ENCODE peak calls at places on chromosomes 3 and 15, in nine cellular contexts. H is cardiac fibroblast; R is fibroblast of lung; I is CD8-positive, alpha-beta T cell; Y is mammary epithelial cell; U is psoas muscle; Q is neural crest cell; K is choroid plexus epithelial cell; V is NB4. X is an unnamed sample.

GRCh38 chr15:35671197-35671596 is 125.2 kb upstream of the DPH6 start:
- DNase-seq in Y (peak), R (peak), H (no peak), I (no peak), U (no peak), K (peak), Q (no peak), V (no peak), X (peak)

GRCh38 chr3:128545120-128545752 is 52.2 kb upstream of the GATA2 start:
- DNase-seq in I (no peak), U (no peak), Q (no peak), K (no peak), R (no peak), H (no peak), V (no peak), Y (no peak), X (no peak)

GRCh38 chr3:172343117-172343516 is 105.1 kb downstream of the GHSR start:
- DNase-seq in R (no peak), K (no peak), Y (no peak), I (no peak), U (no peak), H (no peak), V (no peak), Q (no peak), X (no peak)

GRCh38 chr15:52351206-52351907 is 55.8 kb upstream of the MYO5C start:
- DNase-seq in U (no peak), K (no peak), Y (no peak), I (no peak), V (peak), Q (no peak), H (peak), R (no peak), X (no peak)

GRCh38 chr3:150609988-150610387 is 6.9 kb downstream of the SELENOT start:
- DNase-seq in Q (no peak), K (no peak), V (no peak), U (no peak), R (no peak), I (no peak), Y (no peak), H (no peak), X (no peak)

GRCh38 chr3:179460260-179460659 is 9.0 kb upstream of the GNB4 start:
- DNase-seq in Q (no peak), R (no peak), Y (no peak), K (no peak), U (no peak), V (no peak), H (no peak), I (no peak), X (no peak)

GRCh38 chr3:11195721-11196332 is 41.5 kb downstream of the HRH1 start:
- DNase-seq in Q (no peak), H (peak), K (peak), U (no peak), I (no peak), V (peak), Y (peak), R (peak), X (peak)

GRCh38 chr3:142680710-142681109 is 43.1 kb upstream of the TRPC1 start:
- DNase-seq in V (no peak), Y (peak), H (no peak), U (no peak), K (peak), R (no peak), I (no peak), Q (no peak), X (peak)

GRCh38 chr3:49668861-49669260 is 5.3 kb upstream of the APEH start:
- DNase-seq in H (no peak), K (peak), U (no peak), Y (peak), Q (no peak), R (peak), I (no peak), V (no peak), X (peak)

GRCh38 chr15:52695146-52695545 is 16.0 kb upstream of the ATOSA start:
- DNase-seq in V (no peak), R (no peak), U (no peak), Y (no peak), Q (no peak), I (no peak), H (no peak), K (no peak), X (peak)

GRCh38 chr15:37098468-37099320 is 1.7 kb downstream of the MEIS2 start:
- DNase-seq in K (peak), Q (no peak), R (no peak), H (no peak), U (peak), V (peak), I (no peak), Y (peak), X (no peak)

GRCh38 chr3:105752791-105753415 is 115.9 kb downstream of the CBLB start:
- DNase-seq in Y (peak), V (no peak), U (no peak), I (peak), R (peak), K (peak), Q (no peak), H (peak), X (peak)

GRCh38 chr3:114584734-114585371 is 291.0 kb downstream of the TIGIT start:
- DNase-seq in V (no peak), Q (no peak), I (no peak), Y (peak), U (no peak), R (no peak), K (no peak), H (peak), X (no peak)

GRCh38 chr3:159787191-159787590 is 201.4 kb upstream of the IL12A start:
- DNase-seq in K (peak), H (peak), V (no peak), Q (no peak), R (peak), Y (peak), U (no peak), I (no peak), X (peak)

GRCh38 chr15:78224024-78224413 is 10.3 kb downstream of the ACSBG1 start:
- DNase-seq in K (peak), R (no peak), I (no peak), U (no peak), Y (no peak), Q (no peak), H (peak), V (no peak), X (no peak)

GRCh38 chr3:188962253-188963247 is 209.2 kb upstream of the TPRG1 start:
- DNase-seq in V (no peak), I (no peak), U (no peak), H (no peak), K (no peak), Q (no peak), R (no peak), Y (peak), X (no peak)

GRCh38 chr3:115553796-115554495 is 69.4 kb upstream of the GAP43 start:
- DNase-seq in V (no peak), I (no peak), U (no peak), Q (no peak), K (no peak), H (no peak), R (no peak), Y (no peak), X (no peak)

GRCh38 chr15:25397110-25397509 is 41.7 kb downstream of the UBE3A start:
- DNase-seq in H (peak), Y (peak), K (peak), R (peak), V (no peak), Q (no peak), I (no peak), U (no peak), X (no peak)

GRCh38 chr15:32688151-32688639 is 29.6 kb upstream of the GREM1 start:
- DNase-seq in Y (peak), U (no peak), K (peak), I (no peak), R (peak), Q (no peak), V (no peak), H (peak), X (peak)

GRCh38 chr3:171108066-171108465 is 81.5 kb upstream of the SLC2A2 start:
- DNase-seq in H (no peak), Q (no peak), K (no peak), V (no peak), I (no peak), R (peak), Y (peak), U (no peak), X (peak)

GRCh38 chr15:90043611-90044010 is 42.5 kb downstream of the ZNF710 start:
- DNase-seq in R (no peak), U (no peak), Q (no peak), Y (no peak), K (no peak), I (no peak), V (no peak), H (no peak), X (no peak)

GRCh38 chr15:38454687-38455071 is 752 bp downstream of the FAM98B start:
- DNase-seq in V (peak), I (no peak), U (no peak), Y (no peak), R (peak), Q (no peak), K (peak), H (no peak), X (no peak)

GRCh38 chr3:62178739-62179600 is 194.4 kb downstream of the FEZF2 start:
- DNase-seq in Q (no peak), U (no peak), H (no peak), V (peak), K (no peak), Y (no peak), I (no peak), R (no peak), X (no peak)

GRCh38 chr3:46112296-46112695 is 85.0 kb upstream of the XCR1 start:
- DNase-seq in I (no peak), U (no peak), Q (no peak), K (no peak), V (no peak), H (no peak), Y (peak), R (peak), X (peak)

GRCh38 chr3:187274977-187275338 is 16.6 kb downstream of the MASP1 start:
- DNase-seq in V (no peak), K (no peak), Y (peak), Q (peak), I (no peak), U (no peak), R (no peak), H (no peak), X (peak)
- TF ChIP-seq CTCF in V (no peak), K (no peak), Y (no peak), Q (no peak), I (no peak), U (no peak), R (no peak), H (no peak), X (no peak)

GRCh38 chr3:9045399-9045798 is 82.1 kb upstream of the RAD18 start:
- DNase-seq in U (no peak), R (no peak), V (no peak), Y (no peak), K (no peak), H (no peak), Q (no peak), I (no peak), X (no peak)
- TF ChIP-seq CTCF in U (no peak), R (no peak), V (no peak), Y (no peak), K (no peak), H (no peak), Q (no peak), I (no peak), X (no peak)

GRCh38 chr3:100650651-100651611 is 41.5 kb downstream of the ADGRG7 start:
- DNase-seq in Y (peak), U (no peak), K (peak), H (peak), V (peak), R (peak), Q (no peak), I (no peak), X (peak)
- TF ChIP-seq CTCF in Y (peak), U (peak), K (peak), H (no peak), V (peak), R (no peak), Q (no peak), I (no peak), X (no peak)

DNA sequence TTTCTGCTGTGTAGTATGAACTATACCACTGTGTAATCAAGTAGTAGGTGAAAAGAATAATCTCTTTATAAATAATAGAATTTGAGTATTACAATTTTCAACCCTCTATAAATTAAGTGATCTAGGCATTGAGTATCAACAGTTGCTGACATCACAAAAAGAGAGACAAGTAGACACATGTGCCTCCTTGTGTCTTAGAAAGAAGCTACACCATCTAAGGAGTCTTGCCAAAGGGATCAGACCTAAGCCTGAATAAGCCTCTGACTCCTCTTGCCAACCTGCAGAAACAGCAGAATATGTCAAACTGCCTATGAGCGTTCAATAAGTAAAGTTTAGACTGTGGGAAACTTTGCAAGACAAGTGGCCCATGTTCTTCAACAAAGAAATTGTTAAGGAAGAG is 5.8 kb upstream of the MTMR10 start:
- DNase-seq in Q (no peak), V (no peak), R (no peak), U (no peak), Y (peak), H (no peak), I (no peak), K (no peak), X (peak)
- TF ChIP-seq CTCF in Q (no peak), V (no peak), R (no peak), U (no peak), Y (peak), H (no peak), I (no peak), K (no peak), X (peak)

GRCh38 chr3:38245930-38246329 is 19.7 kb upstream of the SLC22A13 start:
- DNase-seq in U (no peak), Y (no peak), R (no peak), K (peak), Q (no peak), V (no peak), H (no peak), I (no peak), X (no peak)

GRCh38 chr3:38250198-38250597 is 15.4 kb upstream of the SLC22A13 start:
- DNase-seq in Q (no peak), R (no peak), I (no peak), H (no peak), U (no peak), Y (peak), V (no peak), K (no peak), X (no peak)

GRCh38 chr3:38251197-38251596 is 14.4 kb upstream of the SLC22A13 start:
- DNase-seq in Q (no peak), R (no peak), Y (no peak), V (no peak), U (no peak), I (no peak), K (no peak), H (no peak), X (no peak)

DNA sequence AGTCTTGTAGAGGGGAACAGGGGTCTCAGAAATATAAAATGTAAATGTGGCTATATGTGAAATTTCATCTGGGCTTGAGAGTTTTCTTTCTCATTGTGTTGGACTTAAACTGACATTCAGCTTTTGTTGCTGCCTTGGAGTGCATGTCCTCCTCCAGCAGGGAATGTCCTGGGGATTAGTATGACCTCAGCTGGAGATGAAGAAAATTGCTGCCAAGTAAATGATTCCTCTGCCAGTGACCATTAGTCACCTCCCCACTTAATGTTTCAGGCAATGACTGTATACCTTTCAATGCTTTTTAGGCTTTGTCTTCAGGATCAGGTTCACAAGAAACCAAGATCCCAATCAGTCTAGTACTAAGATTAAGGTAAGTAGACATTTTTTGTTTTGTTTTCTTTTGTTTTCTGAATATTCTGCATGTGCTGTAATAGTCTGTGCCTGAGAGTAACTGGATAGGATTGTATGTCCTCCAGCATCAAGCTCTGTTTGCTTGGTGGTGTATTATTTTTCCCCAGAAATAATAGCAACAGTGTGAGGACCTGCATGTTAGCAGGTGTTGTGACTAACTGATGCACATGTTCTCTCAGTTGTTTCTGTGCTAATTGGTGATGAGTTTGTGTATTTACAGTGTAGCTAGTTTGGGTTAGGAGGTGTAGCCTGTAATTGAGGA is 18.1 kb upstream of the SLC22A13 start:
- DNase-seq in V (no peak), K (peak), R (peak), I (no peak), Q (no peak), Y (peak), U (no peak), H (peak), X (peak)
- TF ChIP-seq CTCF in V (no peak), K (peak), R (peak), I (no peak), Q (no peak), Y (peak), U (no peak), H (peak), X (peak)

DNA sequence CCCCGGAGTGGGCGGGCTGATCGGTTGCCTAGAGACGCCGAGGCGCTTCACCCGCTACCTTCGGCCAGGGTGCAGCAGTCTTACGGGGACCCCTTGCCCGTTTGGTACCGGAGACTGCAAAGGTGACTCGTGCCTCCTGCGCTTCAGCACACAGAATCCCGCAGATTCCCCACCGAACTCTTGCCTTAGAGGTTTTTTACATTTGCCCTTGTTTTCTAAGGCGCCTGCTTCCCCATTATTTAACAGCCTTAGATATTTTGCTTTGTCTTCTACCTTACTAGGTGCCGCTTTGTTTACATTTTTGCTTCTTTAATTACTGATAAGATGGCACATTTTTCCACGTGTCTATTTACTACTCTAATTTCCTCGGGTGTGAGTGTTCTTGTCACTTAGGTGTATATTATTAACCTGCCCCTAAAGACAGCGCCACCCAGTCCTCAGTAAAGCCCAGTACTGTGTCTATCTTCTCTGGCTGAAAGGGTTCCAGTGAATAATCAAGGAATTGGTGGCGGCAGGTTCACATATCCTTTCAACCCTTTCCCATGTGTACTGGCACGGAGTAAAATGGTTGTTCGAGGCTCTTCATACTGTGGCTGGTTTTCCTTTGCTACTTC is 563 bp upstream of the CEP152 start:
- DNase-seq in H (no peak), U (no peak), I (no peak), Q (no peak), V (no peak), Y (no peak), K (no peak), R (no peak), X (no peak)
- TF ChIP-seq CTCF in H (no peak), U (no peak), I (no peak), Q (no peak), V (no peak), Y (peak), K (peak), R (no peak), X (no peak)

GRCh38 chr3:33046521-33046920 is 50.4 kb downstream of the GLB1 start:
- DNase-seq in K (no peak), V (no peak), I (no peak), Y (no peak), Q (no peak), H (no peak), R (no peak), U (no peak), X (no peak)
- TF ChIP-seq CTCF in K (no peak), V (no peak), I (no peak), Y (no peak), Q (no peak), H (no peak), R (no peak), U (no peak), X (no peak)

DNA sequence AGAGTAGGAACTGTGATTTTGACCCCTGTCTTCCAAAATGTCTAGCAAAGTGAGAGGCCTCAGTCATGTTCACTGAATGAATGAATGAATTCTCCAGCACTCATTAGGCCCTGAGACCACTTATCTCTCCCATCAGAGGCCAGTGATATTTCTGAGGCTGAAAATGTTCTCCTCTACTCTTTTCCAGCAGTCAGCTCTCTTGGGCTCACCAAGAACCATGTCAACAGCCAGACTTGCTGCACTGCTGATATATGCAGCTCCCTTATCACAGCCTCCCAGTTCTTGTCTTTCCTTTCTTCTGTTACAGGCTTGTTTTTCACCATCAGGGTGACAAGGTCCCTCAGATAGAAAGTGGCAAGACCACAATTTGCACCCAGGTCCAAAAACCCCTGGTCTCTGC is 28.7 kb upstream of the MFSD1 start:
- DNase-seq in R (no peak), K (no peak), H (no peak), Y (no peak), Q (no peak), U (no peak), V (no peak), I (no peak), X (no peak)
- TF ChIP-seq CTCF in R (no peak), K (no peak), H (no peak), Y (no peak), Q (no peak), U (no peak), V (no peak), I (no peak), X (no peak)

GRCh38 chr15:72835289-72835890 is 51.8 kb upstream of the ADPGK start:
- DNase-seq in I (no peak), Y (no peak), V (peak), R (no peak), K (peak), U (no peak), Q (no peak), H (peak), X (peak)
- TF ChIP-seq CTCF in I (no peak), Y (peak), V (peak), R (peak), K (peak), U (peak), Q (peak), H (peak), X (peak)